ENCODE peak calls at places on chromosomes 6 and 20, in eight cellular contexts. B is left lung, T is bronchial epithelial cell, R is cardiac fibroblast, W is psoas muscle, H is GM06990, L is endothelial cell of umbilical vein, I is right atrium auricular region. G is an unnamed sample.

GRCh38 chr6:35302604-35303218 is 5.1 kb downstream of the DEF6 start:
- DNase-seq in B (peak), T (peak), R (peak), W (peak), H (peak), L (no peak), I (no peak), G (no peak)

GRCh38 chr20:31749223-31749622 is 10.1 kb downstream of the TPX2 start:
- DNase-seq in B (no peak), T (no peak), R (no peak), W (no peak), H (no peak), L (no peak), I (no peak), G (no peak)

GRCh38 chr6:29792123-29793035 is 35.2 kb upstream of the HLA-G start:
- DNase-seq in B (peak), T (no peak), R (peak), W (peak), H (peak), L (peak), I (peak), G (no peak)

GRCh38 chr6:73798592-73798991 is 102.6 kb downstream of the CD109 start:
- DNase-seq in B (no peak), T (peak), R (peak), W (peak), H (peak), L (peak), I (peak), G (peak)

GRCh38 chr20:4840831-4841230 is 119.1 kb downstream of the PRND start:
- DNase-seq in B (no peak), T (no peak), R (no peak), W (no peak), H (no peak), L (no peak), I (no peak), G (no peak)

GRCh38 chr20:46458891-46459750 is 52.7 kb upstream of the ELMO2 start:
- DNase-seq in B (peak), T (peak), R (no peak), W (peak), H (no peak), L (no peak), I (no peak), G (no peak)

GRCh38 chr6:52752310-52752709 is 11.0 kb downstream of the GSTA2 start:
- DNase-seq in B (no peak), T (no peak), R (no peak), W (no peak), H (no peak), L (no peak), I (no peak), G (no peak)

GRCh38 chr6:149961728-149962425 is 1.9 kb upstream of the ULBP1 start:
- DNase-seq in B (no peak), T (peak), R (peak), W (no peak), H (no peak), L (peak), I (peak), G (no peak)

GRCh38 chr20:63335711-63336110 is 25.4 kb downstream of the CHRNA4 start:
- DNase-seq in B (no peak), T (no peak), R (no peak), W (peak), H (no peak), L (no peak), I (no peak), G (no peak)

GRCh38 chr20:58870293-58871014 is 17.9 kb downstream of the GNAS start:
- DNase-seq in B (no peak), T (peak), R (peak), W (peak), H (peak), L (peak), I (peak), G (no peak)

GRCh38 chr6:157600807-157601206 is 219.8 kb downstream of the ZDHHC14 start:
- DNase-seq in B (no peak), T (no peak), R (no peak), W (no peak), H (no peak), L (no peak), I (peak), G (no peak)

GRCh38 chr6:147141690-147142308 is 62.4 kb upstream of the STXBP5 start:
- DNase-seq in B (no peak), T (peak), R (peak), W (no peak), H (no peak), L (no peak), I (no peak), G (no peak)

GRCh38 chr20:38369387-38369786 is 23.1 kb downstream of the LBP start:
- DNase-seq in B (no peak), T (peak), R (peak), W (no peak), H (no peak), L (peak), I (no peak), G (no peak)

GRCh38 chr6:104428201-104428600 is 431.5 kb downstream of the HACE1 start:
- DNase-seq in B (no peak), T (no peak), R (no peak), W (no peak), H (no peak), L (peak), I (no peak), G (no peak)
- H3K4me3 ChIP-seq in B (no peak), T (no peak), R (no peak), W (no peak), H (no peak), L (no peak), I (no peak), G (no peak)

GRCh38 chr6:6790891-6791290 is 202.4 kb downstream of the LY86 start:
- DNase-seq in B (no peak), T (peak), R (peak), W (no peak), H (no peak), L (no peak), I (no peak), G (no peak)

GRCh38 chr6:6790393-6790792 is 201.9 kb downstream of the LY86 start:
- DNase-seq in B (no peak), T (no peak), R (no peak), W (no peak), H (no peak), L (no peak), I (no peak), G (no peak)

GRCh38 chr6:6785163-6785521 is 196.6 kb downstream of the LY86 start:
- DNase-seq in B (no peak), T (no peak), R (no peak), W (no peak), H (no peak), L (no peak), I (no peak), G (no peak)

GRCh38 chr6:6784514-6785162 is 196.1 kb downstream of the LY86 start:
- DNase-seq in B (no peak), T (no peak), R (no peak), W (no peak), H (no peak), L (no peak), I (no peak), G (no peak)

GRCh38 chr6:6788394-6789020 is 200.0 kb downstream of the LY86 start:
- DNase-seq in B (no peak), T (peak), R (peak), W (no peak), H (no peak), L (peak), I (no peak), G (no peak)
- TF ChIP-seq CTCF in B (peak), T (peak), R (peak), W (peak), H (peak), L (peak), I (no peak), G (peak)

GRCh38 chr20:57666106-57666833 is 43.5 kb downstream of the PMEPA1 start:
- DNase-seq in B (no peak), T (no peak), R (no peak), W (no peak), H (no peak), L (no peak), I (no peak), G (no peak)

GRCh38 chr20:57664476-57664875 is 44.2 kb upstream of the ZBP1 start:
- DNase-seq in B (peak), T (no peak), R (no peak), W (no peak), H (no peak), L (no peak), I (no peak), G (no peak)

GRCh38 chr20:57666834-57667157 is 43.0 kb downstream of the PMEPA1 start:
- DNase-seq in B (no peak), T (no peak), R (no peak), W (peak), H (no peak), L (no peak), I (no peak), G (no peak)

GRCh38 chr20:57664924-57665588 is 44.8 kb downstream of the PMEPA1 start:
- DNase-seq in B (no peak), T (no peak), R (no peak), W (no peak), H (no peak), L (no peak), I (no peak), G (no peak)

DNA sequence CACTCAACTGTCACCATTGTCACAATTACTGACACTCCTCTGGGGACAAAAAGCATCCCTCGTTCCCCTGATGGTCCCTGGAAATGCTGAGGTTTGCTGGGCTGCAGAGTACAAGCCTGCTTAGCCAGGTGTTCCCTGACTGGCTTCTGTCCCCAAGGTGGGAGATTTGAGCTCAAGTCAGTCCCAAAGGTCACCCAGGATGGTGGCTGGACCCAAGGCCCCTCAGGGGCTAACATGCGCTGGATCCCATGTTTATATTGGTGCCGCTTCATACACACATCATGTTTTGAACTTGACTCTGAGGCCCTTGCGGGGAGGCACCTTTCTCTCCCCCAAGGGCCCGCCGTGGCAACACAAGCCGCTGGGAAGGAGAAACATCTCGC is 44.2 kb downstream of the PMEPA1 start:
- DNase-seq in B (no peak), T (no peak), R (no peak), W (no peak), H (no peak), L (no peak), I (no peak), G (no peak)
- H3K4me3 ChIP-seq in B (no peak), T (no peak), R (no peak), W (no peak), H (no peak), L (no peak), I (no peak), G (no peak)

DNA sequence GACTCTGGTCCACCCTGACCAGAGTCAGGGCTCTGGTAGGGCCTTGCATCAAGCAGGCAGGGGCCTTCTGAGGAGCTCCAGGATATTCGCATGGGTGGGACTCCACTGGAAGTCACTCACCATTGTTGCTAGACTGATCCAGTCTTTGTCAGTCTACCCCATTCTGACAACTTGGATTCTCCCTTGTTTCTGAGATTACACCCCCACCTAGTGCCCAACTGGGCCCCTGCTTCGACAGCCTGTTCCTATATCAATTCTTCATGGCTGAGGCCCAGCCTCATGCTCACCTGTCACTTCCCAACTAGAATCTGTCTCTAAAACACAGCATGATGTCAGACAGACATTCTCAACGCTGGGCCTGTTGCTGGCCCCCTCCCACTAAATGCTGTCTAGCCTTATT is 5.2 kb downstream of the SLC35D3 start:
- DNase-seq in B (no peak), T (no peak), R (peak), W (no peak), H (no peak), L (peak), I (no peak), G (no peak)
- TF ChIP-seq CTCF in B (no peak), T (peak), R (peak), W (peak), H (peak), L (no peak), I (no peak), G (peak)

DNA sequence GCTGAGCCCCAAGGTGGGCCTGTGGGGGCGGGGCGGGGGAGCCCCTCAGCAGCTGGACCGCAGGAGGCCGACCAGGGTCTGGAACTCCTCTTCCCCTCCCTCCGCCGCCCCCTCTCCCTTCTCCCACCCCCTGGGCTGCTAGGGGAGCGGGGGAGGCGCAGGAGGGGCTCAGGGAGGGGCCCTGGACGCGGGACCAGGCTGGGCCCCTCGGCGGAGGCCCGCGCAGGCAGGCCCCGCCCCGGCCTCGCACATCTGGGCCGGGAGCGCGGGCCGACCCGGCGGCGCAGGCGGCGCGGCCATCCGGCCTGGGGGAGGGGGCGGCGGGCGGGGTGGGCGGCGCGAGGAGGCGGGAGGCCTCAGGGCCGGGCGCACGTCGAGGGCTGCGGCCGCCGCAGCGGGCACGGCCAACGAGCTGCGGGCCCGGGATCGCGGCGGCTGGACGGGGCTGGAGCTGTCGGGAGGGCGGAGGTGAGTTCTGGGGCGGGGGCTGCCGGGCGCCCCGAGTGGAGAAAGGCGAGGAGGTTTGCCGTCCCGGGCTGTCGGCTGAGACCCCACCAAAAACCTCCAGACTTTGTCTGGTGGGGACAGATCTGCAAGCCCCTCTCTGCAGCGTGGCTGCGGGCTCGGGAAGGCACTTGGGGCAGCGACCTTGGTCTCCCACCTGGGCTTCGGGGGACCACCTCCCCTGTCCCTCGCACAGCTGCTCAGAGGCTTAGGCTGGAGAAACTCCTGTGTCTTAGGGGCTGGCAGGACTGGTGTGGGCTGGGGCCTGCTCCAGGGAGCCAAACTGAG is at the start of gene HSPA12B:
- DNase-seq in B (no peak), T (no peak), R (no peak), W (no peak), H (no peak), L (no peak), I (no peak), G (no peak)
- H3K4me3 ChIP-seq in B (peak), T (no peak), R (peak), W (peak), H (no peak), L (peak), I (peak), G (peak)

GRCh38 chr6:156378853-156379252 is 398.3 kb upstream of the ARID1B start:
- DNase-seq in B (no peak), T (no peak), R (no peak), W (no peak), H (no peak), L (no peak), I (no peak), G (no peak)
- TF ChIP-seq CTCF in B (no peak), T (no peak), R (no peak), W (no peak), H (peak), L (no peak), I (no peak), G (no peak)

GRCh38 chr6:164163239-164163638 is 748.7 kb downstream of the QKI start:
- DNase-seq in B (no peak), T (no peak), R (no peak), W (no peak), H (no peak), L (no peak), I (no peak), G (no peak)
- H3K4me3 ChIP-seq in B (no peak), T (no peak), R (no peak), W (no peak), H (no peak), L (no peak), I (no peak), G (no peak)

GRCh38 chr6:83860347-83860731 is 850 bp downstream of the CYB5R4 start:
- DNase-seq in B (no peak), T (no peak), R (no peak), W (no peak), H (no peak), L (no peak), I (no peak), G (no peak)

GRCh38 chr6:83862776-83863471 is 3.4 kb downstream of the CYB5R4 start:
- DNase-seq in B (no peak), T (peak), R (peak), W (no peak), H (no peak), L (no peak), I (no peak), G (no peak)

GRCh38 chr6:83854766-83855165 is 1.6 kb downstream of the RIPPLY2 start:
- DNase-seq in B (no peak), T (peak), R (no peak), W (no peak), H (no peak), L (no peak), I (no peak), G (no peak)

GRCh38 chr6:83861077-83861476 is 1.6 kb downstream of the CYB5R4 start:
- DNase-seq in B (no peak), T (no peak), R (no peak), W (no peak), H (no peak), L (no peak), I (no peak), G (no peak)

DNA sequence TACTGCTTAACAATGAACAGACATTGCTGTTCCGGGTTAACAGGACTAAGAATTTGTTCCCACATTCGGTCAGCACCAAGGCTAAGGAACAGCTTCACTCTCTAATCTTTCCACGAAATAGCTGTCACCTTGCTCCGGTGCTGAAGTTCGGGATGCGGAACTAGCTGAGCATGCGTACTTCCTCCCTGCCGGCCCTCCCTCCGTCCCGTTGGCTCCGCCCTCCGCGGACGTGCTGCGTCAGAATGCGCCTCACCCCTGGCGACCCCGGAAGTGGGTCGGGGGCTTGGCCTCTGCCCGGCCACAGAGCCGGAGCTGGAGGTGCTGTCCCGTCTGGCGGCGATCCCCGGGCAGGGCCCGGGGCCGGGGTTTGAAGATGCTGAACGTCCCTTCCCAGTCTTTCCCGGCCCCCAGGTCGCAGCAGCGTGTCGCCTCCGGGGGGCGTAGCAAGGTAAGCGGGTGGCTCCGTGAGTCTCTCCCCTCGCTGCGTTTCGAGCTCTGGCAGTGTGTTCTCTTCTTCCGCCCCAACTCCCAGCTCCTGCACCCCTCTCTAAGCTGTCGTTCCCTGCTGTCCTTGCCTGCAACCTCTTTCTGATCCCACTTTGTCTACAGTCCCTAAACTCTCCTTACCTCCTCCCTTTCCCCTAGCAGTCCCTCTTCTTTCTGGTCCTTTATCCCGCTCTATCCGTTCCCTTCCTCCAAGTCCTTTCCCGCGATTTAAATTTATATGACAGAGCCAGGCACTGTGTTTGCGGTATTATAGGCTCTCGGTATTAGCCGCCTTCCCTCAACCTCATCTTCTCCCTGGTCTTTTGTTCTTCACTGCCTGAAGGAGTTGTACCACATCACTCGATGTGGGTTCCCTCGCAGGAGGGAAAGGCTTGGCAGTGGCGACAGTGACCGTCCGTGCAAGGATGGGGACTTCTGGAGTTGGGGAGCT is at the start of gene CYB5R4:
- DNase-seq in B (peak), T (peak), R (peak), W (peak), H (peak), L (peak), I (peak), G (peak)
- TF ChIP-seq CTCF in B (peak), T (peak), R (peak), W (peak), H (peak), L (peak), I (no peak), G (peak)

GRCh38 chr6:125793863-125794262 is 3.1 kb downstream of the NCOA7 start:
- DNase-seq in B (no peak), T (no peak), R (peak), W (no peak), H (no peak), L (peak), I (no peak), G (no peak)

GRCh38 chr6:125791820-125792165 is 1.0 kb downstream of the NCOA7 start:
- DNase-seq in B (no peak), T (no peak), R (no peak), W (no peak), H (no peak), L (no peak), I (no peak), G (no peak)

GRCh38 chr6:125793280-125793679 is 2.5 kb downstream of the NCOA7 start:
- DNase-seq in B (no peak), T (no peak), R (peak), W (no peak), H (no peak), L (peak), I (no peak), G (no peak)

GRCh38 chr6:125792172-125792571 is 1.4 kb downstream of the NCOA7 start:
- DNase-seq in B (no peak), T (peak), R (peak), W (no peak), H (no peak), L (no peak), I (no peak), G (no peak)

DNA sequence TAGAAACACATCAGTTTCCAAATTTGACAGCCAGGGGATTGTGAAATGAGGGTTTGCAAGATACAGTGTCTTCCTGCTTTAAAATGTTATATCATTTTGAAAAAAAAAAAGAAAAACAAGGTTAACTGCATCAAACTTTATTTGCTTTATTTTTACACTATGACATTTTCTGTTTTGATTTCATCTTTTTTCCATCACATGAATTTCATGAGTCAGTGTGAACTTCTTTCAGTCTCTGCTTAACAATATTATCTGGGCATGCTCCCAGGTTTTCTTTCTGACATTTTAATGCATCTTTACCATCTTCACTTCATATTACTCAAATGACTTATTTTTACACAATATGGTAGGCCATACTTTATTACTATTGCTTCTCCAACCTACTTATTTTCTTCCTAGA is 1.9 kb downstream of the NCOA7 start:
- DNase-seq in B (no peak), T (no peak), R (peak), W (no peak), H (no peak), L (peak), I (no peak), G (no peak)
- H3K4me3 ChIP-seq in B (peak), T (no peak), R (peak), W (peak), H (no peak), L (no peak), I (no peak), G (peak)

G was measured in HFF-Myc.